ENCODE peak calls at places on chromosomes 5 and 9, in five cellular contexts. One of them, this sample, is unnamed.
A peak's percentile ranks its signal among the peaks of the same experiment; 100 is the strongest.

GRCh38 chr9:31519826-31520225 is 864.6 kb upstream of the ACO1 start:
- DNase-seq in H1: no peak
- DNase-seq in SK-N-SH: no peak
- DNase-seq in HCT116: no peak
- DNase-seq in GM12878: no peak
- DNase-seq in this sample: no peak

GRCh38 chr5:139686356-139686918 is 38.3 kb downstream of the CXXC5 start:
- DNase-seq in GM12878: no peak
- DNase-seq in SK-N-SH: no peak
- DNase-seq in H1: no peak
- DNase-seq in HCT116: no peak
- DNase-seq in this sample: no peak

GRCh38 chr9:86041331-86041741 is 58.0 kb downstream of the GOLM1 start:
- DNase-seq in HCT116: no peak
- DNase-seq in H1: no peak
- DNase-seq in SK-N-SH: no peak
- DNase-seq in GM12878: no peak
- DNase-seq in this sample: no peak

GRCh38 chr9:2722715-2723114 is 5.4 kb downstream of the KCNV2 start:
- DNase-seq in H1: no peak
- DNase-seq in SK-N-SH: peak; percentile 34
- DNase-seq in GM12878: no peak
- DNase-seq in HCT116: no peak
- DNase-seq in this sample: no peak

GRCh38 chr5:169048568-169049125 is 252.3 kb downstream of the SLIT3 start:
- DNase-seq in HCT116: no peak
- DNase-seq in H1: no peak
- DNase-seq in SK-N-SH: no peak
- DNase-seq in GM12878: no peak
- DNase-seq in this sample: no peak

GRCh38 chr5:32193591-32193990 is 19.5 kb upstream of the GOLPH3 start:
- DNase-seq in SK-N-SH: peak; percentile 77
- DNase-seq in H1: no peak
- DNase-seq in HCT116: no peak
- DNase-seq in GM12878: no peak
- DNase-seq in this sample: no peak

GRCh38 chr9:87714819-87715218 is 11.1 kb upstream of the CTSL start:
- DNase-seq in HCT116: no peak
- DNase-seq in H1: no peak
- DNase-seq in SK-N-SH: no peak
- DNase-seq in GM12878: no peak
- DNase-seq in this sample: no peak

GRCh38 chr9:33130501-33130900 is 36.6 kb downstream of the B4GALT1 start:
- DNase-seq in HCT116: no peak
- DNase-seq in H1: no peak
- DNase-seq in GM12878: no peak
- DNase-seq in SK-N-SH: no peak
- DNase-seq in this sample: no peak

GRCh38 chr9:34961574-34962480 is 3.7 kb downstream of the PHF24 start:
- DNase-seq in GM12878: no peak
- DNase-seq in SK-N-SH: no peak
- DNase-seq in HCT116: no peak
- DNase-seq in H1: no peak
- DNase-seq in this sample: no peak

GRCh38 chr9:16727452-16728127 is 142.9 kb downstream of the BNC2 start:
- DNase-seq in SK-N-SH: no peak
- DNase-seq in H1: no peak
- DNase-seq in HCT116: no peak
- DNase-seq in GM12878: no peak
- DNase-seq in this sample: no peak

GRCh38 chr9:96391021-96391765 is 7.7 kb upstream of the SLC35D2 start:
- DNase-seq in SK-N-SH: no peak
- DNase-seq in GM12878: no peak
- DNase-seq in H1: no peak
- DNase-seq in HCT116: no peak
- DNase-seq in this sample: no peak

GRCh38 chr5:172484664-172485063 is 30.3 kb upstream of the SH3PXD2B start:
- DNase-seq in H1: no peak
- DNase-seq in HCT116: no peak
- DNase-seq in SK-N-SH: no peak
- DNase-seq in GM12878: no peak
- DNase-seq in this sample: no peak

GRCh38 chr9:92064711-92065110 is 50.5 kb downstream of the SPTLC1 start:
- DNase-seq in GM12878: no peak
- DNase-seq in H1: no peak
- DNase-seq in HCT116: no peak
- DNase-seq in SK-N-SH: no peak
- DNase-seq in this sample: no peak

DNA sequence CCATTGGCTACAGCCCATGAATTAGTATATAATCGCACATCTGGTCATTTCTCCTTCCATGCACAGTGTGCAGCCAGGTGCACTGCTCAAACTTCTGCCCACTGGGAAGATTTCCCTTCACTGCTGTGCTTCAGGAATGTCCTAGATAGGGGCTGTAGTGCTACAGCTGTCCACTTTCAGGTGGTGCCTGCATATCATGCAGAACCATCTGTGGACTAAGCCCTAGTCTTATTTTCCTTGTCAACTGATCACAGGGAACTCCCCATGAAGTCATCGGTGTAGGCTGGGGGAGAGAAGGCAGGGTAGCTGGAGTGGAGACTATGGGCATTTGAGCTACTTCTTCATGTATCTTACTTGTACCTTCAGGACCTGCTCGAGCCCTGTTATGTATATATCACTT is 150.8 kb upstream of the PLCXD3 start:
- DNase-seq in H1: no peak
- DNase-seq in GM12878: no peak
- DNase-seq in HCT116: no peak
- DNase-seq in SK-N-SH: no peak
- DNase-seq in this sample: no peak
- TF ChIP-seq JUND in H1: no peak
- TF ChIP-seq JUND in GM12878: no peak
- TF ChIP-seq JUND in HCT116: no peak
- TF ChIP-seq JUND in SK-N-SH: no peak
- TF ChIP-seq JUND in this sample: no peak

GRCh38 chr5:8912106-8912505 is 633.8 kb downstream of the SEMA5A start:
- DNase-seq in H1: no peak
- DNase-seq in SK-N-SH: no peak
- DNase-seq in HCT116: no peak
- DNase-seq in GM12878: no peak
- DNase-seq in this sample: no peak

GRCh38 chr5:8907168-8907868 is 638.6 kb downstream of the SEMA5A start:
- DNase-seq in SK-N-SH: no peak
- DNase-seq in HCT116: no peak
- DNase-seq in GM12878: no peak
- DNase-seq in H1: no peak
- DNase-seq in this sample: no peak

GRCh38 chr5:8905021-8905420 is 640.9 kb downstream of the SEMA5A start:
- DNase-seq in GM12878: no peak
- DNase-seq in SK-N-SH: no peak
- DNase-seq in H1: no peak
- DNase-seq in HCT116: no peak
- DNase-seq in this sample: no peak

GRCh38 chr5:8908055-8908683 is 637.7 kb downstream of the SEMA5A start:
- DNase-seq in H1: peak; percentile 90
- DNase-seq in SK-N-SH: peak; percentile 41
- DNase-seq in HCT116: no peak
- DNase-seq in GM12878: no peak
- DNase-seq in this sample: peak; percentile 55

DNA sequence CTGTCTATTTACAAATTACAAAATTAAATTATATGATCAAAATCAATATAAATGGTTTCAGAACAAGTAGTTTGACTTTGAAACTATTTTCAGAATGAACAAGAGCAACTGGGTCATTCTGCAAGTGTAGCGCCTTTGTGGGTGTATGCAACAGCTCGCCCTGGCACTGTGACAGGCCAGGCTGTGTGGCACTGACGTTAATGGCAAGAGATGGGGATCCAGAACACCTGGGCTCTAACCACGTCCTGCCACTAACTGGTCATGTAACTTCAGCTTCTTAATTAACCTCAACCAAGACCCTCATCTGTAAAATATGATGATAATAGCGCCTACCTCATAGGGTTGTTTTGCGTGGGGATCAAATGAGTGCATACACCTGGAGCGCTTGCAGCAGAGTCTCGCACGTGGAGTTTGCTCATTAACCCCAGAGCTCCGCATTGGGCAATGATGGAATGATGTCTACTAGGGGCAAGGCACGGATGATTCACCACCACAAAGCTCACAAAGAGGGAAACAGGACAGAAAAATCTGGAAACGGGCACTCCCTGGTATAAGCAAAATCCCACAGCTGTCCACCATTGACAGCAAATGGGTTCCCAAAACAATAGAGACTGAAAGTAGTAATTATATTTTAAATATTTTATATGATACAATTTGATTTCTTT is 639.4 kb downstream of the SEMA5A start:
- DNase-seq in HCT116: no peak
- DNase-seq in SK-N-SH: no peak
- DNase-seq in H1: no peak
- DNase-seq in GM12878: no peak
- DNase-seq in this sample: no peak
- TF ChIP-seq JUND in HCT116: no peak
- TF ChIP-seq JUND in SK-N-SH: no peak
- TF ChIP-seq JUND in H1: no peak
- TF ChIP-seq JUND in GM12878: no peak
- TF ChIP-seq JUND in this sample: no peak

GRCh38 chr9:134436926-134437325 is 110.7 kb downstream of the RXRA start:
- DNase-seq in GM12878: no peak
- DNase-seq in H1: no peak
- DNase-seq in HCT116: no peak
- DNase-seq in SK-N-SH: no peak
- DNase-seq in this sample: no peak
- TF ChIP-seq JUND in GM12878: no peak
- TF ChIP-seq JUND in H1: no peak
- TF ChIP-seq JUND in HCT116: no peak
- TF ChIP-seq JUND in SK-N-SH: no peak
- TF ChIP-seq JUND in this sample: no peak

DNA sequence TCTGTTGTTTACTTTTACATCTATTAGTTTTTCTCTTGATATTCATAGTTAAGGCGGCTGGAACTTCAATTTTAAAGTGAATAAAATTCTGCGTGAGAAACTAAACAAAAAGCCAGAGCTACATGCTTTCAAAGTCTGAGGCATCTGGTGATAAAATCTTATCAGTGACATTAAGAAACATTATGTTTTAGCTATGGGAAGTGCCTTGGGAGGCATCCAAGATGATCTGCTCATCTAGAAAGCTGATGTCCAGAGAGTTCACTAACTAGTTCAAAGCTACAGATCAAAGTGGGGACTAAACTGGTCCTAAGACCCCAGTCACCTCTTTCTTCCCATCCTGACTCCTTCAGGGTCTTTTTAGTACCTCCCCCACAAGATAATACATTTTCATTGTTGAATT is 37.2 kb downstream of the MRPS27 start:
- DNase-seq in SK-N-SH: peak; percentile 15
- DNase-seq in GM12878: no peak
- DNase-seq in H1: no peak
- DNase-seq in HCT116: no peak
- DNase-seq in this sample: no peak
- TF ChIP-seq JUND in SK-N-SH: peak; percentile 72
- TF ChIP-seq JUND in GM12878: no peak
- TF ChIP-seq JUND in H1: no peak
- TF ChIP-seq JUND in HCT116: no peak
- TF ChIP-seq JUND in this sample: no peak

GRCh38 chr5:116454417-116454927 is 120.2 kb downstream of the SEMA6A start:
- DNase-seq in HCT116: no peak
- DNase-seq in SK-N-SH: peak; percentile 58
- DNase-seq in GM12878: peak; percentile 63
- DNase-seq in H1: no peak
- DNase-seq in this sample: no peak
- TF ChIP-seq JUND in HCT116: no peak
- TF ChIP-seq JUND in SK-N-SH: peak; percentile 60
- TF ChIP-seq JUND in GM12878: no peak
- TF ChIP-seq JUND in H1: no peak
- TF ChIP-seq JUND in this sample: no peak

GRCh38 chr5:132055808-132056609 is 4.4 kb upstream of the IL3 start:
- DNase-seq in H1: peak; percentile 32
- DNase-seq in HCT116: no peak
- DNase-seq in GM12878: no peak
- DNase-seq in SK-N-SH: peak; percentile 37
- DNase-seq in this sample: no peak
- TF ChIP-seq JUND in H1: no peak
- TF ChIP-seq JUND in HCT116: no peak
- TF ChIP-seq JUND in GM12878: no peak
- TF ChIP-seq JUND in SK-N-SH: no peak
- TF ChIP-seq JUND in this sample: no peak

DNA sequence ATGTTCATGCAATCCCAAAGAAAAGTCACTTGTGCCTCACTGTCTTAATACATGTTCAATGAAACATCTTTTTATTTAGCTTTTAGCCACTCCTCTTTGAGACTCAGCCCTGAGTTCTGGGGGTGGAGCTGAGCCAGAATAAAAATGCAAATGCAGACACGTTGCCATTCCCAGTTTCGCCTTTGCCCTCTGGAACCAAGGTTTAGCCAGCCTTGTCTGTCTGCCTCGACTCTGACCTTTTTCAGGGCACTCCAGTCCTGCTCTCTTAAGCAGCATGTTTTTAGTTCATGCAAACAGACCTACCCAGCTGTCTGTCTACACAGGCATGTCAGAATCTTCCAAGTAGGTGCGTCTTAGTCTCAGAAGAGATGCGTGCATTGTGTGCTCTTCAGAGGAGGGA is 82.2 kb upstream of the RANBP3L start:
- DNase-seq in GM12878: no peak
- DNase-seq in SK-N-SH: no peak
- DNase-seq in H1: no peak
- DNase-seq in HCT116: no peak
- DNase-seq in this sample: no peak
- TF ChIP-seq JUND in GM12878: no peak
- TF ChIP-seq JUND in SK-N-SH: no peak
- TF ChIP-seq JUND in H1: no peak
- TF ChIP-seq JUND in HCT116: no peak
- TF ChIP-seq JUND in this sample: no peak

DNA sequence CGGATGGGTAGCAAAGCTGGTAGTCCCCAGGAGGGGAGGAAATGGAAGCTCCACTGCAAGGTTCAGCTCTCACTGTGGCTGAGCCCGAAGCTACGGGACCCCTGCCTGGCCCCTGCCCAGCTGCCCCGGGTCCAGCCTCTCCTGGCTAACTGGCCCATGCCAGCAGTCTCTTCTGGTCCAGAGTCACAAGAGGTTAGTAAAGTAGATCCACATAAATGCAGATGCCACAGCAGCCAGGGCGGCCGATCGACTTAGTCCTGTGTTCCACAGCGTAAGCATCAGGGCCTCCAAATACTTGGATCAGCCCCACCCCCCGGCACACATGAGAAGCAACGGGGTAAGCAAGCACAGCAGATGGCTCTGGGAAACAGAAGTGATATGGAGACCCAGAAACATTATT is 42.1 kb downstream of the MRPL36 start:
- DNase-seq in GM12878: no peak
- DNase-seq in SK-N-SH: no peak
- DNase-seq in H1: peak; percentile 37
- DNase-seq in HCT116: no peak
- DNase-seq in this sample: no peak
- TF ChIP-seq JUND in GM12878: no peak
- TF ChIP-seq JUND in SK-N-SH: no peak
- TF ChIP-seq JUND in H1: no peak
- TF ChIP-seq JUND in HCT116: no peak
- TF ChIP-seq JUND in this sample: no peak

This sample was measured in T47D.